ENCODE peak calls at places on chromosome 18, in four cellular contexts. S, L, X and W are unnamed samples.

GRCh38 chr18:43661570-43661969 is 384.3 kb upstream of the SYT4 start:
- DNase-seq in X (peak), L (no peak), S (peak), W (peak)

GRCh38 chr18:7902399-7902839 is 335.3 kb downstream of the PTPRM start:
- DNase-seq in S (no peak), X (no peak), L (no peak), W (peak)

GRCh38 chr18:63365909-63366269 is 1.1 kb downstream of the KDSR start:
- DNase-seq in X (peak), L (no peak), S (no peak), W (peak)

GRCh38 chr18:78742346-78742745 is 237.3 kb upstream of the SALL3 start:
- DNase-seq in S (no peak), L (peak), X (no peak), W (no peak)

GRCh38 chr18:32684940-32685339 is 87.9 kb downstream of the KLHL14 start:
- DNase-seq in S (no peak), L (no peak), X (no peak), W (no peak)

GRCh38 chr18:22485808-22486244 is 68.1 kb upstream of the CTAGE1 start:
- DNase-seq in S (no peak), L (no peak), X (peak), W (no peak)

GRCh38 chr18:39624934-39625333 is 2059.3 kb upstream of the CELF4 start:
- DNase-seq in X (peak), L (no peak), S (peak), W (peak)

GRCh38 chr18:24368749-24369148 is 28.9 kb downstream of the OSBPL1A start:
- DNase-seq in X (peak), L (no peak), S (no peak), W (no peak)

GRCh38 chr18:75247601-75248421 is 37.2 kb downstream of the TSHZ1 start:
- DNase-seq in L (no peak), S (peak), X (peak), W (peak)

GRCh38 chr18:78986018-78986481 is 6.4 kb downstream of the SALL3 start:
- DNase-seq in S (no peak), L (no peak), X (peak), W (peak)

GRCh38 chr18:63664571-63664970 is 2.9 kb upstream of the SERPINB3 start:
- DNase-seq in L (no peak), S (no peak), X (no peak), W (no peak)

GRCh38 chr18:46398005-46398404 is 259.0 kb downstream of the LOXHD1 start:
- DNase-seq in L (no peak), S (no peak), X (no peak), W (no peak)

GRCh38 chr18:50849448-50849847 is 29.5 kb upstream of the ME2 start:
- DNase-seq in L (no peak), S (no peak), X (no peak), W (no peak)

GRCh38 chr18:41461058-41461560 is 493.9 kb upstream of the PIK3C3 start:
- DNase-seq in X (peak), L (no peak), S (no peak), W (no peak)

GRCh38 chr18:57802166-57802868 is 798 bp downstream of the ATP8B1 start:
- DNase-seq in L (no peak), S (no peak), X (no peak), W (no peak)

GRCh38 chr18:38575648-38576047 is 1010.0 kb upstream of the CELF4 start:
- DNase-seq in X (no peak), L (no peak), S (no peak), W (no peak)

GRCh38 chr18:5461056-5461455 is 82.7 kb downstream of the EPB41L3 start:
- DNase-seq in L (no peak), S (no peak), X (peak), W (no peak)